ENCODE peak calls at places on chromosomes 7 and 10, in four cellular contexts. One of them, this sample, is unnamed.

GRCh38 chr7:93890464-93891068 is at the start of gene TFPI2:
- DNase-seq in fibroblast of villous mesenchyme: peak; percentile 83
- DNase-seq in astrocyte: peak; percentile 82
- DNase-seq in cardiac muscle cell: peak; percentile 87
- DNase-seq in this sample: peak; percentile 90

GRCh38 chr10:103564799-103565365 is 71.4 kb downstream of the NEURL1 start:
- DNase-seq in cardiac muscle cell: peak; percentile 25
- DNase-seq in fibroblast of villous mesenchyme: no peak
- DNase-seq in astrocyte: no peak
- DNase-seq in this sample: peak; percentile 20

GRCh38 chr7:100827330-100828226 is at the start of gene EPHB4:
- DNase-seq in astrocyte: peak; percentile 80
- DNase-seq in fibroblast of villous mesenchyme: peak; percentile 91
- DNase-seq in cardiac muscle cell: peak; percentile 90
- DNase-seq in this sample: peak; percentile 89

GRCh38 chr10:14556285-14556956 is 218.3 kb downstream of the FAM107B start:
- DNase-seq in fibroblast of villous mesenchyme: no peak
- DNase-seq in astrocyte: no peak
- DNase-seq in cardiac muscle cell: no peak
- DNase-seq in this sample: no peak

GRCh38 chr7:154911862-154912261 is 91.1 kb downstream of the PAXIP1 start:
- DNase-seq in fibroblast of villous mesenchyme: no peak
- DNase-seq in cardiac muscle cell: no peak
- DNase-seq in astrocyte: no peak
- DNase-seq in this sample: no peak

GRCh38 chr7:134750083-134751062 is 29.1 kb upstream of the CALD1 start:
- DNase-seq in fibroblast of villous mesenchyme: peak; percentile 51
- DNase-seq in astrocyte: no peak
- DNase-seq in cardiac muscle cell: peak; percentile 65
- DNase-seq in this sample: peak; percentile 55

GRCh38 chr10:23338155-23338828 is 6.3 kb downstream of the C10orf67 start:
- DNase-seq in fibroblast of villous mesenchyme: peak; percentile 59
- DNase-seq in cardiac muscle cell: peak; percentile 41
- DNase-seq in astrocyte: peak; percentile 84
- DNase-seq in this sample: peak; percentile 29

GRCh38 chr7:128309921-128310320 is 33.8 kb downstream of the RBM28 start:
- DNase-seq in astrocyte: no peak
- DNase-seq in cardiac muscle cell: no peak
- DNase-seq in fibroblast of villous mesenchyme: no peak
- DNase-seq in this sample: no peak

DNA sequence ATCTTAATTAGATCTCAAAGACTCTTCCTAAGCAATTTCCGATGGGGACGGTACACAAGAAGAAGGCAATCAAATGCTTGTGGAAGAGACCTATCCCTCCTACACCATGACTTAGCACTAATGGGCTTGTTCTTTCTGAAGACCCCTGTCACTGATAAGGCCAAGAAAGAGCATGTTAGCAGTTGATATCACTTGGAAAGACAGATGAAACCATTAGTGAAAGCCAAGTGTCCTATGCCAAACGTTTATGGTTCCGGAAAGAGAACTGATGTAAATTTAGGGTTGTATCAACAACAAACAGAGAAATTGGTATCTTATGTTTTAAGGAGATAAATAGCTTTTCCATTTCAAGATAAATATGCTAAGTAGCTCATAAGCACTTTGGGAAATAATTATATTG is 6.5 kb downstream of the UROS start:
- DNase-seq in fibroblast of villous mesenchyme: no peak
- DNase-seq in cardiac muscle cell: no peak
- DNase-seq in astrocyte: no peak
- DNase-seq in this sample: no peak
- H3K4me3 ChIP-seq in fibroblast of villous mesenchyme: no peak overlapping the region
- H3K4me3 ChIP-seq in cardiac muscle cell: no peak overlapping the region
- H3K4me3 ChIP-seq in astrocyte: no peak overlapping the region
- H3K4me3 ChIP-seq in this sample: no peak overlapping the region

DNA sequence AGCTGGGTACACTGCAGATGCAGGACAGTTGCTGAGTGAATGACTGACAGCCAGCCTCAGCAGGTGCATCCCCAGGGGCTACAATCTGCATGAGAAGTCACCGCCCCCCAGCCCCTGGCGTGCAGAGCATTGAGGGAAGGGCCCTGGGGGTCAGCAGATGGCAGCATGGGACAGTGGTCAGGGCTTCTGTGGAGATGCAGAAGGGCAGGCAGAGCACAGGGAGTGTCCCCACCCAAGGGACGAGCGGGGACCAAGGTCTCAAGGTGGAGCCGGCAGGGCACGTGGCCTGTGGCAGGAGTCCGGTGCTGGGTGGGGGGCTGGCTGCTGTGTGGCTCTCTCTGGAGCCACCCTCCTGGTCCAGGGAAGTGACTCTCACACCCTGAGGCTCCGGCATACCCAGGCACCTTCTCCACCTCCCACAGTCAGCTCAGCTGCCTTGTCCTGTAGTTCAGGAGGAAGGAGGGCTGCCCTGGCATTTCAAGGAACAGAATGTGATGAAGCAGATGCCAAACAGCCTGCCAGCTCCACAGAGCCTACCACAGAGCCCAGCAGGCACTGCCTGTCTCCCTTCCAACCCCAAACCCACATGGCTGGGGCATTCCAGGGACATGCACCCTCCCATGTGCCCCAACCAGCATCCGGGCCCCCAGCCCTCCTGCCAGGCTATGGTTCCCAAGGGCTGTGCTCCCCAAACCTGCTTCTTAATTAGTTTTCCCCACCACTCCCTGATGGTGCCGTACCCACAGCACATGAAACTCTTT is 114.5 kb downstream of the TMEM130 start:
- DNase-seq in astrocyte: no peak
- DNase-seq in cardiac muscle cell: no peak
- DNase-seq in fibroblast of villous mesenchyme: no peak
- DNase-seq in this sample: no peak
- TF ChIP-seq CTCF in astrocyte: no peak
- TF ChIP-seq CTCF in cardiac muscle cell: no peak
- TF ChIP-seq CTCF in fibroblast of villous mesenchyme: no peak
- TF ChIP-seq CTCF in this sample: no peak

GRCh38 chr10:132453470-132453861 is 56.5 kb downstream of the PWWP2B start:
- DNase-seq in fibroblast of villous mesenchyme: no peak
- DNase-seq in astrocyte: no peak
- DNase-seq in cardiac muscle cell: no peak
- DNase-seq in this sample: no peak
- H3K4me3 ChIP-seq in fibroblast of villous mesenchyme: peak overlapping the region; percentile 18
- H3K4me3 ChIP-seq in astrocyte: no peak overlapping the region
- H3K4me3 ChIP-seq in cardiac muscle cell: no peak overlapping the region
- H3K4me3 ChIP-seq in this sample: no peak overlapping the region

GRCh38 chr7:4479367-4480039 is 202.6 kb upstream of the FOXK1 start:
- DNase-seq in cardiac muscle cell: peak; percentile 15
- DNase-seq in astrocyte: peak; percentile 33
- DNase-seq in fibroblast of villous mesenchyme: peak; percentile 21
- DNase-seq in this sample: peak; percentile 66
- TF ChIP-seq CTCF in cardiac muscle cell: peak; percentile 10
- TF ChIP-seq CTCF in astrocyte: peak; percentile 57
- TF ChIP-seq CTCF in fibroblast of villous mesenchyme: peak; percentile 31
- TF ChIP-seq CTCF in this sample: peak; percentile 39

GRCh38 chr10:77909755-77910375 is 16.7 kb downstream of the DLG5 start:
- DNase-seq in astrocyte: peak; percentile 67
- DNase-seq in cardiac muscle cell: peak; percentile 50
- DNase-seq in fibroblast of villous mesenchyme: peak; percentile 90
- DNase-seq in this sample: peak; percentile 55
- H3K4me3 ChIP-seq in astrocyte: no peak overlapping the region
- H3K4me3 ChIP-seq in cardiac muscle cell: no peak overlapping the region
- H3K4me3 ChIP-seq in fibroblast of villous mesenchyme: no peak overlapping the region
- H3K4me3 ChIP-seq in this sample: no peak overlapping the region

GRCh38 chr7:151705744-151706567 is 171.0 kb downstream of the PRKAG2 start:
- DNase-seq in fibroblast of villous mesenchyme: peak; percentile 65
- DNase-seq in astrocyte: peak; percentile 47
- DNase-seq in cardiac muscle cell: peak; percentile 70
- DNase-seq in this sample: peak; percentile 65
- TF ChIP-seq CTCF in fibroblast of villous mesenchyme: peak; percentile 65
- TF ChIP-seq CTCF in astrocyte: peak; percentile 53
- TF ChIP-seq CTCF in cardiac muscle cell: peak; percentile 62
- TF ChIP-seq CTCF in this sample: peak; percentile 71

GRCh38 chr7:141003172-141004080 is 11.3 kb downstream of the MRPS33 start:
- DNase-seq in cardiac muscle cell: no peak
- DNase-seq in fibroblast of villous mesenchyme: no peak
- DNase-seq in astrocyte: no peak
- DNase-seq in this sample: no peak
- H3K4me3 ChIP-seq in cardiac muscle cell: no peak overlapping the region
- H3K4me3 ChIP-seq in fibroblast of villous mesenchyme: no peak overlapping the region
- H3K4me3 ChIP-seq in astrocyte: no peak overlapping the region
- H3K4me3 ChIP-seq in this sample: no peak overlapping the region

DNA sequence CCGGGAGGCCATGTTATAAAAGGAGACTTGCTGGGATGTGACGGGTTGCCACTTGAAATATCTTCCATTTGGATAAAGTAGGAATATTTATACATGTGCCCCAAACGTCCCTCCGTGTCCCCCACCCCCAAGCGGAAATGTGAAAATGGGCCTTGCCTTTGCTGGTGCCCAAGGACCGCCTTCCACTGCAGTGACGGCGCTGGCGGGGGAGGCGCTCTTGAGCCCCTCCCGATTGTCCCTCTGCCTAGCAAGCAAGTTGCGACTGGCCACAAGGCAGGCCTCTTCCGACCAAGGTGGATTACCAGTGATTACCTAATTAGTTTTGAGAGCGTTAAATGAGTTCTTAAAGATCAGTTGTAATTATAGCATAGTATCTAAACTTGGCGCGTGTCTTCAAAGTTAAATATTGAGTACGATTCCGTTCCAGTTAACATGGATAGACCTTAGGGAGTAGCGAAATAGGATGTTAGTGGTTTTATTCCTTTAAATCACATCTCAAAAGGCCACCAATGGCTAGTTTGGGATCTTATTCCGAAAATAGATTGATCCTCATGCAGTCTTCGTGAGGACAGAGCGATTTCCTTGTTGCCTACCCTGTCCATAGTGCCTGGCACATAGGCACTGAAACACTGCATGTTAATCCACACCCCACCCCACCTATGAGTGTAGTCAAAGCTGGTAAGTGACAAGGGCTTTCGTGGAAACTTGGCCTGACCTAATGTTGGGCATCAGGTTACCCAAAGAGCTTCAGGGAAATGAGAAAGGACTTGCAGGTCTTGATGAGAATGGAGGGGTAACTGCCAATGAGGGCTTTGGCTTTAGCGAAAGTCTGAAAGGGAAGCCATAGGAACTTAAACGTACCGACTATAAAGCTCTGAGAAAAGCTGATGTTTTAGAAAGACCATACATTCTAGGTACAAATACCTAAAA is 1.1 kb downstream of the PPIA start:
- DNase-seq in fibroblast of villous mesenchyme: peak; percentile 86
- DNase-seq in astrocyte: peak; percentile 77
- DNase-seq in cardiac muscle cell: peak; percentile 90
- DNase-seq in this sample: peak; percentile 87
- TF ChIP-seq CTCF in fibroblast of villous mesenchyme: peak; percentile 44
- TF ChIP-seq CTCF in astrocyte: peak; percentile 29
- TF ChIP-seq CTCF in cardiac muscle cell: peak; percentile 53
- TF ChIP-seq CTCF in this sample: peak; percentile 27

GRCh38 chr7:43590862-43591550 is 8.1 kb downstream of the STK17A start:
- DNase-seq in fibroblast of villous mesenchyme: no peak
- DNase-seq in astrocyte: no peak
- DNase-seq in cardiac muscle cell: no peak
- DNase-seq in this sample: no peak

GRCh38 chr7:43588477-43589132 is 5.7 kb downstream of the STK17A start:
- DNase-seq in fibroblast of villous mesenchyme: no peak
- DNase-seq in cardiac muscle cell: no peak
- DNase-seq in astrocyte: no peak
- DNase-seq in this sample: no peak

GRCh38 chr7:43589133-43589478 is 6.2 kb downstream of the STK17A start:
- DNase-seq in cardiac muscle cell: no peak
- DNase-seq in astrocyte: no peak
- DNase-seq in fibroblast of villous mesenchyme: no peak
- DNase-seq in this sample: no peak

GRCh38 chr7:43591551-43592180 is 8.8 kb downstream of the STK17A start:
- DNase-seq in astrocyte: peak; percentile 55
- DNase-seq in cardiac muscle cell: no peak
- DNase-seq in fibroblast of villous mesenchyme: no peak
- DNase-seq in this sample: peak; percentile 28

GRCh38 chr7:43589728-43590127 is 6.8 kb downstream of the STK17A start:
- DNase-seq in cardiac muscle cell: no peak
- DNase-seq in astrocyte: no peak
- DNase-seq in fibroblast of villous mesenchyme: no peak
- DNase-seq in this sample: no peak
- H3K4me3 ChIP-seq in cardiac muscle cell: no peak overlapping the region
- H3K4me3 ChIP-seq in astrocyte: no peak overlapping the region
- H3K4me3 ChIP-seq in fibroblast of villous mesenchyme: no peak overlapping the region
- H3K4me3 ChIP-seq in this sample: no peak overlapping the region

DNA sequence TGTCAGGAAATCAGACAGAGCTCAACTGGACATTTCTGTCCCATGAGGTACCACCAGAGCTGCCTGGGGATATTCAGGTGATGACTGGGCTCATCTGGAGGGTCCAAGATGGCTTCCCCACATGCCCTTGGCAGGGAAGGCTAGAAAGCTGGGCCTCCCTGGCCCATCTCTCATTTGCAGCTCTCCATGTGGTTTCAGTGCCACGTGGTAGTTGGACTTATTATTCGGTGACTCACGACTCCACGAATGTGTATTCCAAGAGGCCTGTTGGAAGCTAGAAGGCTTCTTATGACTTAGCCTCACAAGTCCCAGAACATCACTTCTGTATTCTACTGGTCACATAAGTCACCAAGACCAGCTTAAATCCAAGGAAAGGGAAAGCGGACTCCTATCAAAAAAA is 22.8 kb downstream of the NSMCE4A start:
- DNase-seq in fibroblast of villous mesenchyme: no peak
- DNase-seq in cardiac muscle cell: no peak
- DNase-seq in astrocyte: peak; percentile 78
- DNase-seq in this sample: no peak
- TF ChIP-seq CTCF in fibroblast of villous mesenchyme: no peak
- TF ChIP-seq CTCF in cardiac muscle cell: no peak
- TF ChIP-seq CTCF in astrocyte: no peak
- TF ChIP-seq CTCF in this sample: no peak

This sample was measured in fibroblast of pulmonary artery.